ENCODE peak calls at places on chromosomes 6 and 20, in nine cellular contexts. K, Q, F, W, G, C, T, M and I are unnamed samples.
A peak's percentile ranks its signal among the peaks of the same experiment; 100 is the strongest.

GRCh38 chr6:5173862-5174643 is 86.7 kb downstream of the LYRM4 start:
- DNase-seq in W (peak; percentile 63), G (peak; percentile 15), T (peak; percentile 22), K (no peak), F (no peak), M (no peak), C (peak; percentile 79), Q (peak; percentile 23), I (peak; percentile 79)

GRCh38 chr6:168905451-168906090 is 348.1 kb downstream of the THBS2 start:
- DNase-seq in M (no peak), F (peak; percentile 5), K (no peak), G (peak; percentile 23), T (no peak), Q (peak; percentile 41), C (no peak), W (no peak), I (no peak)

GRCh38 chr6:135796884-135797283 is 54.6 kb upstream of the PDE7B start:
- DNase-seq in F (peak; percentile 10), W (no peak), M (no peak), Q (no peak), T (no peak), G (peak; percentile 23), C (no peak), K (no peak), I (no peak)

GRCh38 chr6:79353226-79353625 is 118.7 kb upstream of the HMGN3 start:
- DNase-seq in K (no peak), C (no peak), W (no peak), M (no peak), F (peak; percentile 2), Q (no peak), G (peak; percentile 28), T (no peak), I (no peak)

GRCh38 chr6:109291893-109292292 is 90.4 kb downstream of the CD164 start:
- DNase-seq in Q (no peak), T (no peak), G (no peak), F (no peak), C (no peak), M (no peak), W (no peak), K (no peak), I (no peak)

GRCh38 chr6:139778113-139778512 is 403.7 kb upstream of the CITED2 start:
- DNase-seq in Q (no peak), M (no peak), K (no peak), G (no peak), T (no peak), W (no peak), F (no peak), C (no peak), I (no peak)

GRCh38 chr20:1390552-1391403 is 2.1 kb downstream of the FKBP1A start:
- DNase-seq in K (no peak), M (no peak), T (no peak), C (no peak), W (peak; percentile 24), F (no peak), G (no peak), Q (no peak), I (no peak)

GRCh38 chr6:144758602-144759001 is 473.5 kb downstream of the UTRN start:
- DNase-seq in M (no peak), K (no peak), T (no peak), Q (peak; percentile 37), C (no peak), G (peak; percentile 51), F (peak; percentile 49), W (no peak), I (no peak)

GRCh38 chr20:1041845-1042390 is 39.8 kb upstream of the RSPO4 start:
- DNase-seq in W (no peak), K (no peak), Q (no peak), F (no peak), G (no peak), T (no peak), M (no peak), C (no peak), I (no peak)

GRCh38 chr20:58743076-58743566 is 50.5 kb downstream of the NPEPL1 start:
- DNase-seq in G (no peak), C (no peak), F (no peak), Q (no peak), K (no peak), T (no peak), W (no peak), M (no peak), I (no peak)

GRCh38 chr6:10276106-10276505 is 138.8 kb downstream of the TFAP2A start:
- DNase-seq in M (no peak), G (peak; percentile 5), T (no peak), C (no peak), Q (peak; percentile 76), W (no peak), K (no peak), F (peak; percentile 82), I (no peak)

GRCh38 chr6:25652007-25652515 is at the start of gene SCGN:
- DNase-seq in C (peak; percentile 64), M (peak; percentile 40), W (peak; percentile 51), K (peak; percentile 49), G (peak; percentile 68), Q (peak; percentile 61), F (peak; percentile 43), T (peak; percentile 23), I (peak; percentile 54)

GRCh38 chr20:8646716-8647115 is 422.2 kb upstream of the PLCB4 start:
- DNase-seq in C (no peak), T (no peak), Q (peak; percentile 95), F (peak; percentile 93), W (no peak), M (no peak), G (peak; percentile 55), K (no peak), I (no peak)

GRCh38 chr6:50362706-50363105 is 313.0 kb upstream of the DEFB112 start:
- DNase-seq in Q (no peak), G (no peak), T (no peak), M (no peak), W (no peak), C (no peak), F (no peak), K (no peak), I (no peak)

GRCh38 chr6:49072146-49072545 is 390.9 kb downstream of the MMUT start:
- DNase-seq in T (no peak), C (peak; percentile 18), W (no peak), M (no peak), K (no peak), F (peak; percentile 25), G (no peak), Q (no peak), I (no peak)

GRCh38 chr6:48597951-48598350 is 487.0 kb upstream of the PTCHD4 start:
- DNase-seq in G (no peak), M (no peak), C (no peak), K (no peak), T (no peak), Q (peak; percentile 12), W (no peak), F (no peak), I (no peak)

GRCh38 chr6:90086517-90086916 is 192.2 kb downstream of the GJA10 start:
- DNase-seq in T (no peak), Q (peak; percentile 83), F (peak; percentile 16), K (no peak), G (peak; percentile 14), C (no peak), M (no peak), W (no peak), I (no peak)

GRCh38 chr6:24344981-24345380 is 12.9 kb downstream of the DCDC2 start:
- DNase-seq in Q (no peak), K (no peak), F (no peak), C (no peak), T (no peak), M (no peak), G (no peak), W (no peak), I (no peak)

GRCh38 chr6:147873826-147874225 is 365.3 kb downstream of the SAMD5 start:
- DNase-seq in Q (no peak), C (no peak), M (no peak), T (no peak), F (no peak), G (no peak), W (no peak), K (no peak), I (no peak)

GRCh38 chr6:98924647-98925046 is 23.1 kb downstream of the FBXL4 start:
- DNase-seq in M (no peak), W (no peak), C (no peak), T (no peak), Q (no peak), F (no peak), G (no peak), K (no peak), I (no peak)

GRCh38 chr20:53921443-53921973 is 148.9 kb downstream of the BCAS1 start:
- DNase-seq in W (no peak), M (no peak), C (no peak), Q (no peak), T (no peak), G (no peak), F (no peak), K (no peak), I (no peak)

GRCh38 chr20:45088247-45088646 is 12.7 kb downstream of the KCNS1 start:
- DNase-seq in T (no peak), Q (peak; percentile 91), F (peak; percentile 99), G (peak; percentile 29), M (no peak), W (no peak), C (no peak), K (no peak), I (no peak)

GRCh38 chr6:82298012-82298411 is 50.5 kb upstream of the IBTK start:
- DNase-seq in K (no peak), G (peak; percentile 63), M (no peak), T (no peak), Q (peak; percentile 58), F (peak; percentile 83), C (no peak), W (no peak), I (no peak)

GRCh38 chr6:17710331-17710730 is 3.6 kb upstream of the NUP153 start:
- DNase-seq in M (no peak), G (peak; percentile 70), Q (peak; percentile 37), K (no peak), W (no peak), C (no peak), F (peak; percentile 56), T (no peak), I (no peak)

GRCh38 chr6:125836466-125836865 is 45.7 kb downstream of the NCOA7 start:
- DNase-seq in C (no peak), Q (no peak), F (no peak), W (no peak), M (no peak), K (no peak), T (no peak), G (no peak), I (no peak)

GRCh38 chr20:53598140-53599038 is 4.8 kb upstream of the ZNF217 start:
- DNase-seq in W (no peak), C (no peak), K (peak; percentile 10), Q (no peak), F (no peak), T (no peak), G (no peak), M (no peak), I (no peak)

GRCh38 chr6:56573624-56574023 is 69.1 kb downstream of the DST start:
- DNase-seq in G (no peak), Q (no peak), K (no peak), C (no peak), F (no peak), M (no peak), W (no peak), T (no peak), I (no peak)

GRCh38 chr6:17971128-17972073 is 16.0 kb downstream of the KIF13A start:
- DNase-seq in F (peak; percentile 86), W (no peak), T (no peak), M (no peak), Q (peak; percentile 81), K (peak; percentile 58), C (no peak), G (peak; percentile 89), I (no peak)